ENCODE peak calls at places on chromosomes 5 and 9, in five cellular contexts. X is Caco-2; V is activated T-cell treated with anti-CD3 and anti-CD28 coated beads, Interleukin-2, amount 50 U/mL, for 48 hours; D is uterus; I is T-helper 2 cell. U is an unnamed sample.
A peak's percentile ranks its signal among the peaks of the same experiment; 100 is the strongest.

GRCh38 chr9:68755752-68756151 is 50.7 kb downstream of the PIP5K1B start:
- DNase-seq in X (no peak), D (no peak), V (no peak), I (no peak), U (no peak)

GRCh38 chr5:176350416-176350815 is 11.1 kb downstream of the KIAA1191 start:
- DNase-seq in I (no peak), D (no peak), X (no peak), V (no peak), U (no peak)

GRCh38 chr5:23089316-23089715 is 236.2 kb upstream of the CDH12 start:
- DNase-seq in X (no peak), D (no peak), V (no peak), I (no peak), U (no peak)

GRCh38 chr9:106862946-106863740 is at the start of gene ZNF462:
- DNase-seq in I (no peak), D (peak; percentile 73), X (peak; percentile 72), V (peak; percentile 15), U (no peak)

GRCh38 chr5:150289551-150290390 is at the start of gene CAMK2A:
- DNase-seq in V (no peak), I (no peak), D (no peak), X (peak; percentile 64), U (no peak)

GRCh38 chr9:108654566-108654965 is 201.2 kb downstream of the ACTL7B start:
- DNase-seq in X (no peak), V (no peak), D (no peak), I (no peak), U (no peak)

GRCh38 chr5:143262393-143263174 is 140.9 kb downstream of the NR3C1 start:
- DNase-seq in V (no peak), D (no peak), I (no peak), X (no peak), U (no peak)

GRCh38 chr9:706606-707451 is 134.7 kb upstream of the DMRT1 start:
- DNase-seq in I (no peak), X (peak; percentile 63), V (peak; percentile 43), D (peak; percentile 79), U (peak; percentile 1)

GRCh38 chr5:121853853-121854252 is 2.2 kb downstream of the FTMT start:
- DNase-seq in D (no peak), V (no peak), X (no peak), I (no peak), U (no peak)

GRCh38 chr9:21381752-21382339 is 3.4 kb downstream of the IFNA2 start:
- DNase-seq in D (no peak), V (no peak), X (no peak), I (no peak), U (no peak)

GRCh38 chr9:34630402-34631154 is 1.7 kb upstream of the ARID3C start:
- DNase-seq in V (no peak), I (no peak), D (no peak), X (no peak), U (no peak)

GRCh38 chr5:136802382-136802781 is 437.0 kb upstream of the TRPC7 start:
- DNase-seq in D (no peak), V (no peak), X (no peak), I (no peak), U (no peak)

GRCh38 chr5:140246378-140247122 is 56.4 kb downstream of the PFDN1 start:
- DNase-seq in V (no peak), I (no peak), D (peak; percentile 78), X (no peak), U (no peak)

GRCh38 chr9:34984049-34984448 is 5.5 kb upstream of the DNAJB5 start:
- DNase-seq in D (no peak), I (no peak), X (no peak), V (no peak), U (no peak)

GRCh38 chr9:137028281-137029057 is 432 bp upstream of the ABCA2 start:
- DNase-seq in V (peak; percentile 81), D (no peak), X (peak; percentile 69), I (peak; percentile 63), U (peak; percentile 35)

GRCh38 chr5:56814361-56814962 is 887 bp upstream of the MAP3K1 start:
- DNase-seq in I (no peak), X (peak; percentile 60), V (peak; percentile 69), D (peak; percentile 18), U (peak; percentile 37)

GRCh38 chr5:149366169-149366750 is 8.4 kb downstream of the PCYOX1L start:
- DNase-seq in X (no peak), D (no peak), V (no peak), I (no peak), U (no peak)

GRCh38 chr5:155475318-155475717 is 461.8 kb downstream of the KIF4B start:
- DNase-seq in I (no peak), D (no peak), X (no peak), V (no peak), U (no peak)

GRCh38 chr9:34592895-34593601 is 3.5 kb upstream of the CNTFR start:
- DNase-seq in I (no peak), D (peak; percentile 75), V (no peak), X (no peak), U (no peak)

GRCh38 chr5:118956727-118957126 is 31.6 kb downstream of the DTWD2 start:
- DNase-seq in I (no peak), X (no peak), D (no peak), V (no peak), U (no peak)

GRCh38 chr5:96149546-96149945 is 187.9 kb upstream of the ELL2 start:
- DNase-seq in D (no peak), V (no peak), I (no peak), X (no peak), U (no peak)